ENCODE peak calls at places on chromosomes 1 and 21, in nine cellular contexts. One of them, this sample, is unnamed.

GRCh38 chr1:153515504-153516394 is 20.0 kb downstream of the S100A6 start:
- DNase-seq in transverse colon: peak; percentile 91
- DNase-seq in fibroblast of lung: no peak
- DNase-seq in MM.1S: no peak
- DNase-seq in heart left ventricle: no peak
- DNase-seq in hepatocyte: peak; percentile 72
- DNase-seq in PC-3: peak; percentile 94
- DNase-seq in pancreas: no peak
- DNase-seq in left ventricle myocardium inferior: no peak
- DNase-seq in this sample: no peak

GRCh38 chr21:42398414-42399030 is 2.7 kb upstream of the TMPRSS3 start:
- DNase-seq in PC-3: no peak
- DNase-seq in hepatocyte: no peak
- DNase-seq in fibroblast of lung: no peak
- DNase-seq in pancreas: no peak
- DNase-seq in left ventricle myocardium inferior: no peak
- DNase-seq in MM.1S: no peak
- DNase-seq in heart left ventricle: no peak
- DNase-seq in transverse colon: no peak
- DNase-seq in this sample: no peak

GRCh38 chr1:36083635-36084501 is at the start of gene TEKT2:
- DNase-seq in left ventricle myocardium inferior: no peak
- DNase-seq in fibroblast of lung: no peak
- DNase-seq in pancreas: peak; percentile 59
- DNase-seq in transverse colon: peak; percentile 31
- DNase-seq in heart left ventricle: no peak
- DNase-seq in MM.1S: no peak
- DNase-seq in hepatocyte: peak; percentile 80
- DNase-seq in PC-3: no peak
- DNase-seq in this sample: no peak

GRCh38 chr1:224203243-224204016 is 20.4 kb downstream of the DEGS1 start:
- DNase-seq in MM.1S: no peak
- DNase-seq in pancreas: no peak
- DNase-seq in fibroblast of lung: peak; percentile 88
- DNase-seq in hepatocyte: no peak
- DNase-seq in PC-3: peak; percentile 71
- DNase-seq in transverse colon: peak; percentile 34
- DNase-seq in left ventricle myocardium inferior: peak; percentile 40
- DNase-seq in heart left ventricle: peak; percentile 57
- DNase-seq in this sample: no peak

GRCh38 chr1:234670936-234671628 is 61.1 kb upstream of the IRF2BP2 start:
- DNase-seq in PC-3: no peak
- DNase-seq in left ventricle myocardium inferior: no peak
- DNase-seq in hepatocyte: peak; percentile 41
- DNase-seq in fibroblast of lung: no peak
- DNase-seq in heart left ventricle: no peak
- DNase-seq in pancreas: no peak
- DNase-seq in transverse colon: no peak
- DNase-seq in MM.1S: no peak
- DNase-seq in this sample: no peak

GRCh38 chr1:209787551-209787950 is 3.2 kb upstream of the C1orf74 start:
- DNase-seq in PC-3: peak; percentile 50
- DNase-seq in hepatocyte: peak; percentile 44
- DNase-seq in left ventricle myocardium inferior: no peak
- DNase-seq in transverse colon: peak; percentile 54
- DNase-seq in heart left ventricle: no peak
- DNase-seq in MM.1S: no peak
- DNase-seq in fibroblast of lung: no peak
- DNase-seq in pancreas: peak; percentile 74
- DNase-seq in this sample: no peak

GRCh38 chr1:230750986-230751625 is 3.9 kb downstream of the CAPN9 start:
- DNase-seq in transverse colon: no peak
- DNase-seq in PC-3: no peak
- DNase-seq in left ventricle myocardium inferior: no peak
- DNase-seq in pancreas: no peak
- DNase-seq in MM.1S: no peak
- DNase-seq in fibroblast of lung: no peak
- DNase-seq in hepatocyte: no peak
- DNase-seq in heart left ventricle: no peak
- DNase-seq in this sample: no peak

GRCh38 chr1:201614262-201615015 is 75.5 kb downstream of the NAV1 start:
- DNase-seq in transverse colon: no peak
- DNase-seq in PC-3: no peak
- DNase-seq in MM.1S: no peak
- DNase-seq in hepatocyte: peak; percentile 64
- DNase-seq in fibroblast of lung: no peak
- DNase-seq in heart left ventricle: peak; percentile 40
- DNase-seq in pancreas: peak; percentile 39
- DNase-seq in left ventricle myocardium inferior: peak; percentile 48
- DNase-seq in this sample: no peak

GRCh38 chr1:61914823-61915482 is 172.7 kb downstream of the PATJ start:
- DNase-seq in hepatocyte: no peak
- DNase-seq in pancreas: no peak
- DNase-seq in fibroblast of lung: peak; percentile 18
- DNase-seq in left ventricle myocardium inferior: no peak
- DNase-seq in heart left ventricle: no peak
- DNase-seq in PC-3: no peak
- DNase-seq in MM.1S: no peak
- DNase-seq in transverse colon: no peak
- DNase-seq in this sample: no peak

GRCh38 chr1:167564592-167564991 is 11.0 kb upstream of the CREG1 start:
- DNase-seq in transverse colon: no peak
- DNase-seq in hepatocyte: no peak
- DNase-seq in pancreas: no peak
- DNase-seq in MM.1S: no peak
- DNase-seq in left ventricle myocardium inferior: no peak
- DNase-seq in fibroblast of lung: peak; percentile 7
- DNase-seq in PC-3: peak; percentile 47
- DNase-seq in heart left ventricle: no peak
- DNase-seq in this sample: no peak

GRCh38 chr1:157226739-157227138 is 88.5 kb upstream of the ETV3 start:
- DNase-seq in pancreas: no peak
- DNase-seq in transverse colon: no peak
- DNase-seq in hepatocyte: no peak
- DNase-seq in left ventricle myocardium inferior: no peak
- DNase-seq in heart left ventricle: no peak
- DNase-seq in fibroblast of lung: no peak
- DNase-seq in PC-3: no peak
- DNase-seq in MM.1S: no peak
- DNase-seq in this sample: no peak

GRCh38 chr21:44439211-44439600 is 16.1 kb upstream of the LRRC3 start:
- DNase-seq in MM.1S: no peak
- DNase-seq in heart left ventricle: no peak
- DNase-seq in left ventricle myocardium inferior: no peak
- DNase-seq in hepatocyte: no peak
- DNase-seq in transverse colon: no peak
- DNase-seq in pancreas: no peak
- DNase-seq in fibroblast of lung: no peak
- DNase-seq in PC-3: no peak
- DNase-seq in this sample: no peak

GRCh38 chr1:175481126-175482071 is 262.0 kb downstream of the TNR start:
- DNase-seq in hepatocyte: no peak
- DNase-seq in left ventricle myocardium inferior: no peak
- DNase-seq in heart left ventricle: no peak
- DNase-seq in PC-3: peak; percentile 38
- DNase-seq in pancreas: no peak
- DNase-seq in MM.1S: peak; percentile 54
- DNase-seq in transverse colon: no peak
- DNase-seq in fibroblast of lung: peak; percentile 7
- DNase-seq in this sample: no peak

GRCh38 chr1:21693732-21694131 is 24.6 kb upstream of the RAP1GAP start:
- DNase-seq in hepatocyte: no peak
- DNase-seq in MM.1S: no peak
- DNase-seq in fibroblast of lung: peak; percentile 9
- DNase-seq in left ventricle myocardium inferior: no peak
- DNase-seq in transverse colon: no peak
- DNase-seq in PC-3: no peak
- DNase-seq in heart left ventricle: no peak
- DNase-seq in pancreas: no peak
- DNase-seq in this sample: no peak

GRCh38 chr1:229323885-229324553 is 18.8 kb downstream of the CCSAP start:
- DNase-seq in pancreas: no peak
- DNase-seq in PC-3: no peak
- DNase-seq in transverse colon: no peak
- DNase-seq in heart left ventricle: no peak
- DNase-seq in MM.1S: no peak
- DNase-seq in hepatocyte: no peak
- DNase-seq in left ventricle myocardium inferior: no peak
- DNase-seq in fibroblast of lung: no peak
- DNase-seq in this sample: no peak

DNA sequence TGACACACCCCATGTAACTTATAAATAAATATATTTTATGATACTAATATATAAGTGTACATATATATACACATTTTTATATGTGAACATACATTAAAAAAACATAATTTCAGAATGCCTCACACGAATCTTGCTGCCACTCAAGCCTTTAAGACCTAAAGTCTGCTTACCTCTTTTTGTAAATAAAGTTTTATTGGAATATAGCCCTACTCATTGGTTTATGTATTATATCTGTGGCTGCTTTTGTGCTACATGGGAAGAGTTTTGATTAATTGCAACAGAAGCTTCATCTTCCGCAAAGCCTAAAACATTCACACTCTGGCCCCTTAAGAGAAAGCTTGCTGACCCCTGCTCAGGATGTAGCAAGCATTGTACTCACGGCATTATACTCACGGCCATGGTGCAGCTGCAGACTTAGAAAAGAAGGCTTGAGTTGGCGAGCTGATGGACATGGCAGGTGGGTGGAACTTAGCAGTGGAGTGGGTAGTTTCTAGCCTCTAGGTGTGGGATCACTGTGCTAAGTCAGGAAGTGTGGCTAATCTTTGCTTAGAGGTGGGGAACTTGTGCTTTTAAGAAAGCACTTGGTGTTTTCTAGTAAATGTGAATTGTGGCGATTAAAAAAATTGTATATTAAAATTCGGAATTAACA is 80.8 kb downstream of the DYRK1A start:
- DNase-seq in heart left ventricle: no peak
- DNase-seq in pancreas: no peak
- DNase-seq in hepatocyte: no peak
- DNase-seq in PC-3: no peak
- DNase-seq in left ventricle myocardium inferior: no peak
- DNase-seq in transverse colon: no peak
- DNase-seq in fibroblast of lung: no peak
- DNase-seq in MM.1S: no peak
- DNase-seq in this sample: no peak
- H3K4me1 ChIP-seq in heart left ventricle: peaks cover 75% of the 10 kb centered on the region
- H3K4me1 ChIP-seq in pancreas: peaks cover 11% of the 10 kb centered on the region
- H3K4me1 ChIP-seq in hepatocyte: peaks cover 3% of the 10 kb centered on the region
- H3K4me1 ChIP-seq in PC-3: peaks cover 20% of the 10 kb centered on the region
- H3K4me1 ChIP-seq in left ventricle myocardium inferior: peaks cover 99% of the 10 kb centered on the region
- H3K4me1 ChIP-seq in transverse colon: peaks cover 26% of the 10 kb centered on the region
- H3K4me1 ChIP-seq in fibroblast of lung: peaks cover 17% of the 10 kb centered on the region
- H3K4me1 ChIP-seq in MM.1S: no peaks in the 10 kb centered on the region
- H3K4me1 ChIP-seq in this sample: no peaks in the 10 kb centered on the region

GRCh38 chr1:17529381-17529780 is 10.1 kb upstream of the ARHGEF10L start:
- DNase-seq in fibroblast of lung: no peak
- DNase-seq in heart left ventricle: no peak
- DNase-seq in pancreas: no peak
- DNase-seq in transverse colon: no peak
- DNase-seq in MM.1S: no peak
- DNase-seq in hepatocyte: no peak
- DNase-seq in left ventricle myocardium inferior: no peak
- DNase-seq in PC-3: peak; percentile 41
- DNase-seq in this sample: no peak
- H3K4me1 ChIP-seq in fibroblast of lung: no peaks in the 10 kb centered on the region
- H3K4me1 ChIP-seq in heart left ventricle: peaks cover 20% of the 10 kb centered on the region
- H3K4me1 ChIP-seq in pancreas: peaks cover 5% of the 10 kb centered on the region
- H3K4me1 ChIP-seq in transverse colon: peaks cover 57% of the 10 kb centered on the region
- H3K4me1 ChIP-seq in MM.1S: no peaks in the 10 kb centered on the region
- H3K4me1 ChIP-seq in hepatocyte: peaks cover 6% of the 10 kb centered on the region
- H3K4me1 ChIP-seq in left ventricle myocardium inferior: peaks cover 27% of the 10 kb centered on the region
- H3K4me1 ChIP-seq in PC-3: peaks cover 11% of the 10 kb centered on the region
- H3K4me1 ChIP-seq in this sample: peaks cover 3% of the 10 kb centered on the region

GRCh38 chr1:45344491-45344890 is 4.3 kb upstream of the MUTYH start:
- DNase-seq in PC-3: no peak
- DNase-seq in MM.1S: no peak
- DNase-seq in heart left ventricle: no peak
- DNase-seq in left ventricle myocardium inferior: no peak
- DNase-seq in pancreas: no peak
- DNase-seq in hepatocyte: no peak
- DNase-seq in transverse colon: no peak
- DNase-seq in fibroblast of lung: no peak
- DNase-seq in this sample: no peak

GRCh38 chr1:45340816-45341215 is 576 bp upstream of the MUTYH start:
- DNase-seq in PC-3: no peak
- DNase-seq in hepatocyte: peak; percentile 25
- DNase-seq in heart left ventricle: no peak
- DNase-seq in fibroblast of lung: no peak
- DNase-seq in pancreas: no peak
- DNase-seq in transverse colon: no peak
- DNase-seq in MM.1S: peak; percentile 54
- DNase-seq in left ventricle myocardium inferior: no peak
- DNase-seq in this sample: no peak

GRCh38 chr1:45337630-45338320 is 2.2 kb upstream of the TOE1 start:
- DNase-seq in hepatocyte: no peak
- DNase-seq in fibroblast of lung: peak; percentile 14
- DNase-seq in transverse colon: no peak
- DNase-seq in PC-3: peak; percentile 57
- DNase-seq in left ventricle myocardium inferior: no peak
- DNase-seq in pancreas: no peak
- DNase-seq in MM.1S: no peak
- DNase-seq in heart left ventricle: no peak
- DNase-seq in this sample: no peak

GRCh38 chr1:45335732-45336365 is 4.1 kb upstream of the TOE1 start:
- DNase-seq in transverse colon: peak; percentile 38
- DNase-seq in hepatocyte: peak; percentile 69
- DNase-seq in pancreas: no peak
- DNase-seq in PC-3: peak; percentile 91
- DNase-seq in heart left ventricle: no peak
- DNase-seq in fibroblast of lung: no peak
- DNase-seq in left ventricle myocardium inferior: no peak
- DNase-seq in MM.1S: no peak
- DNase-seq in this sample: no peak

GRCh38 chr1:45339694-45340558 is at the start of the genes MUTYH and TOE1:
- DNase-seq in left ventricle myocardium inferior: peak; percentile 95
- DNase-seq in hepatocyte: peak; percentile 96
- DNase-seq in heart left ventricle: peak; percentile 93
- DNase-seq in fibroblast of lung: peak; percentile 92
- DNase-seq in MM.1S: peak; percentile 97
- DNase-seq in pancreas: peak; percentile 90
- DNase-seq in transverse colon: peak; percentile 95
- DNase-seq in PC-3: peak; percentile 93
- DNase-seq in this sample: peak; percentile 90
- H3K4me1 ChIP-seq in left ventricle myocardium inferior: peaks cover 42% of the 10 kb centered on the region
- H3K4me1 ChIP-seq in hepatocyte: peaks cover 33% of the 10 kb centered on the region
- H3K4me1 ChIP-seq in heart left ventricle: peaks cover 32% of the 10 kb centered on the region
- H3K4me1 ChIP-seq in fibroblast of lung: peaks cover 9% of the 10 kb centered on the region
- H3K4me1 ChIP-seq in MM.1S: peaks cover 5% of the 10 kb centered on the region
- H3K4me1 ChIP-seq in pancreas: peaks cover 7% of the 10 kb centered on the region
- H3K4me1 ChIP-seq in transverse colon: peaks cover 53% of the 10 kb centered on the region
- H3K4me1 ChIP-seq in PC-3: peaks cover 43% of the 10 kb centered on the region
- H3K4me1 ChIP-seq in this sample: no peaks in the 10 kb centered on the region

DNA sequence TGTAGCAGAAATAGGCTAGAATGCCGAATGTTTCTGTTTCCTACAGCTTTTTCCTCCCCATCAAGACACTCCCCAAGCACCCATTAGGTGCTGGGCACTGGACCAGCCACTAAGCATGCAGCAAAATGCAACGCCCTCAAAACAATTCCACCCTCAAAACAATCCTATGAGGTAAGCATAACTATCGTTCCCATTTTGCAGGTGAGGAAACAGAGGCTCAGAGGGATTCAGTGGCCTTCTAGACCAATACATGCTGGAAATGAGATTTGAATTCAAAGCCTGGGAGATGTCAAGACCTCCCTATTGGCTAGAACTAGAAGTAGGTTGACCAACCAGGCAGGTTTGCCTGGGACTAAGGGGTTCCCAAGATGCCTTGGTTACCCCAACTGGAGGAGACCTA is 10.2 kb upstream of the ALDH4A1 start:
- DNase-seq in pancreas: no peak
- DNase-seq in PC-3: no peak
- DNase-seq in left ventricle myocardium inferior: no peak
- DNase-seq in MM.1S: no peak
- DNase-seq in heart left ventricle: no peak
- DNase-seq in hepatocyte: no peak
- DNase-seq in fibroblast of lung: no peak
- DNase-seq in transverse colon: no peak
- DNase-seq in this sample: no peak
- H3K4me1 ChIP-seq in pancreas: no peaks in the 10 kb centered on the region
- H3K4me1 ChIP-seq in PC-3: peaks cover 5% of the 10 kb centered on the region
- H3K4me1 ChIP-seq in left ventricle myocardium inferior: peaks cover 54% of the 10 kb centered on the region
- H3K4me1 ChIP-seq in MM.1S: no peaks in the 10 kb centered on the region
- H3K4me1 ChIP-seq in heart left ventricle: peaks cover 39% of the 10 kb centered on the region
- H3K4me1 ChIP-seq in hepatocyte: no peaks in the 10 kb centered on the region
- H3K4me1 ChIP-seq in fibroblast of lung: peaks cover 8% of the 10 kb centered on the region
- H3K4me1 ChIP-seq in transverse colon: no peaks in the 10 kb centered on the region
- H3K4me1 ChIP-seq in this sample: no peaks in the 10 kb centered on the region